ENCODE peak calls at places on chromosomes 1 and 21, in nine cellular contexts. G, L, N, Z, C, R, Y, A and W are unnamed samples. For H3K9me3 and H3K36me3, the result is how much of the 10 kb centered on the place peaks cover.

GRCh38 chr1:51784997-51785421 is 93.5 kb downstream of the NRDC start:
- DNase-seq in G (no peak), L (no peak), N (peak), Z (no peak), C (no peak), R (no peak), Y (peak), A (no peak), W (no peak)

GRCh38 chr1:228347181-228347580 is 59.5 kb downstream of the TRIM11 start:
- DNase-seq in G (peak), L (no peak), N (no peak), Z (no peak), C (no peak), R (no peak), Y (no peak), A (peak), W (peak)

GRCh38 chr1:168512864-168513595 is 30.8 kb downstream of the XCL2 start:
- DNase-seq in G (no peak), L (no peak), N (no peak), Z (no peak), C (peak), R (no peak), Y (no peak), A (no peak), W (no peak)

GRCh38 chr1:184974086-184974836 is at the start of gene NIBAN1:
- DNase-seq in G (peak), L (peak), N (peak), Z (peak), C (peak), R (peak), Y (peak), A (peak), W (no peak)

GRCh38 chr1:181091322-181092040 is 3.0 kb downstream of the IER5 start:
- DNase-seq in G (no peak), L (no peak), N (no peak), Z (no peak), C (no peak), R (no peak), Y (no peak), A (no peak), W (no peak)

GRCh38 chr1:41444246-41444645 is 40.2 kb downstream of the EDN2 start:
- DNase-seq in G (no peak), L (no peak), N (no peak), Z (no peak), C (no peak), R (no peak), Y (no peak), A (no peak), W (no peak)

GRCh38 chr1:110119843-110120242 is 7.6 kb downstream of the UBL4B start:
- DNase-seq in G (no peak), L (no peak), N (no peak), Z (no peak), C (no peak), R (no peak), Y (no peak), A (no peak), W (no peak)

GRCh38 chr1:154155282-154155681 is 409 bp upstream of the NUP210L start:
- DNase-seq in G (no peak), L (no peak), N (peak), Z (peak), C (no peak), R (peak), Y (peak), A (no peak), W (no peak)

GRCh38 chr1:30754684-30755171 is 2.8 kb downstream of the LAPTM5 start:
- DNase-seq in G (no peak), L (no peak), N (no peak), Z (peak), C (no peak), R (no peak), Y (no peak), A (no peak), W (no peak)

GRCh38 chr1:52234708-52235107 is 92.8 kb downstream of the ZFYVE9 start:
- DNase-seq in G (no peak), L (no peak), N (no peak), Z (no peak), C (no peak), R (no peak), Y (no peak), A (no peak), W (no peak)

GRCh38 chr1:6473156-6473555 is 7.2 kb upstream of the TNFRSF25 start:
- DNase-seq in G (no peak), L (no peak), N (no peak), Z (no peak), C (no peak), R (no peak), Y (no peak), A (no peak), W (no peak)

GRCh38 chr21:22791986-22792560 is 1793.9 kb downstream of the NCAM2 start:
- DNase-seq in G (no peak), L (no peak), N (peak), Z (peak), C (peak), R (peak), Y (peak), A (no peak), W (no peak)

GRCh38 chr1:57843760-57844159 is 419.9 kb upstream of the DAB1 start:
- DNase-seq in G (no peak), L (no peak), N (no peak), Z (no peak), C (no peak), R (no peak), Y (peak), A (no peak), W (no peak)

GRCh38 chr1:186236921-186237320 is 138.1 kb downstream of the TPR start:
- DNase-seq in G (no peak), L (no peak), N (peak), Z (no peak), C (no peak), R (no peak), Y (peak), A (no peak), W (no peak)

GRCh38 chr21:38918629-38919346 is 113.1 kb downstream of the ETS2 start:
- DNase-seq in G (no peak), L (no peak), N (peak), Z (peak), C (no peak), R (no peak), Y (no peak), A (no peak), W (no peak)

GRCh38 chr1:163422738-163423404 is 101.1 kb downstream of the NUF2 start:
- DNase-seq in G (peak), L (no peak), N (no peak), Z (no peak), C (no peak), R (no peak), Y (no peak), A (no peak), W (no peak)

GRCh38 chr1:2633401-2633935 is 652 bp upstream of the MMEL1 start:
- DNase-seq in G (no peak), L (peak), N (no peak), Z (no peak), C (no peak), R (no peak), Y (no peak), A (no peak), W (no peak)

GRCh38 chr21:42865361-42866160 is 13.8 kb downstream of the WDR4 start:
- DNase-seq in G (peak), L (peak), N (no peak), Z (no peak), C (no peak), R (no peak), Y (no peak), A (peak), W (no peak)

GRCh38 chr1:111148376-111148881 is 8.4 kb downstream of the CEPT1 start:
- DNase-seq in G (no peak), L (no peak), N (no peak), Z (no peak), C (no peak), R (no peak), Y (no peak), A (no peak), W (no peak)

GRCh38 chr1:10629816-10630571 is 155.2 kb downstream of the PEX14 start:
- DNase-seq in G (peak), L (peak), N (no peak), Z (no peak), C (no peak), R (no peak), Y (no peak), A (peak), W (no peak)

GRCh38 chr1:247037483-247038320 is 29.8 kb upstream of the ZNF695 start:
- DNase-seq in G (no peak), L (no peak), N (no peak), Z (no peak), C (no peak), R (no peak), Y (no peak), A (no peak), W (no peak)

GRCh38 chr1:223141021-223141420 is 2.0 kb downstream of the TLR5 start:
- DNase-seq in G (no peak), L (no peak), N (peak), Z (peak), C (no peak), R (peak), Y (peak), A (no peak), W (no peak)

GRCh38 chr1:152960452-152961044 is 9.9 kb upstream of the SPRR4 start:
- DNase-seq in G (no peak), L (no peak), N (no peak), Z (peak), C (no peak), R (no peak), Y (no peak), A (no peak), W (peak)

GRCh38 chr1:6351480-6352137 is 42.0 kb downstream of the ACOT7 start:
- DNase-seq in G (peak), L (no peak), N (no peak), Z (peak), C (no peak), R (peak), Y (no peak), A (peak), W (no peak)

GRCh38 chr21:27129215-27129614 is 162.3 kb upstream of the ADAMTS5 start:
- DNase-seq in G (no peak), L (no peak), N (no peak), Z (no peak), C (no peak), R (no peak), Y (no peak), A (no peak), W (no peak)

GRCh38 chr21:42931560-42932235 is 6.3 kb upstream of the ERVH48-1 start:
- DNase-seq in G (no peak), L (peak), N (no peak), Z (no peak), C (no peak), R (no peak), Y (no peak), A (no peak), W (peak)

GRCh38 chr1:19651141-19651737 is 7.1 kb downstream of the NBL1 start:
- DNase-seq in G (peak), L (no peak), N (peak), Z (peak), C (peak), R (peak), Y (peak), A (peak), W (peak)

GRCh38 chr1:229855999-229856650 is 210.9 kb upstream of the GALNT2 start:
- DNase-seq in G (no peak), L (no peak), N (no peak), Z (peak), C (peak), R (no peak), Y (no peak), A (no peak), W (no peak)

GRCh38 chr1:37718181-37718900 is 26.0 kb downstream of the CDCA8 start:
- DNase-seq in G (no peak), L (no peak), N (no peak), Z (no peak), C (no peak), R (no peak), Y (no peak), A (no peak), W (no peak)

GRCh38 chr21:37047079-37047478 is 25.8 kb downstream of the PIGP start:
- DNase-seq in G (no peak), L (no peak), N (peak), Z (no peak), C (no peak), R (no peak), Y (no peak), A (no peak), W (peak)

GRCh38 chr1:116986531-116987255 is 14.9 kb upstream of the CD101 start:
- DNase-seq in G (no peak), L (no peak), N (no peak), Z (no peak), C (peak), R (no peak), Y (no peak), A (no peak), W (peak)

GRCh38 chr1:69737527-69738176 is 169.9 kb downstream of the LRRC7 start:
- DNase-seq in G (no peak), L (no peak), N (peak), Z (peak), C (peak), R (peak), Y (peak), A (no peak), W (no peak)

GRCh38 chr1:52426391-52426790 is 22.0 kb downstream of the PRPF38A start:
- DNase-seq in G (no peak), L (no peak), N (peak), Z (no peak), C (no peak), R (no peak), Y (no peak), A (no peak), W (no peak)

GRCh38 chr1:47389735-47390134 is 26.4 kb upstream of the FOXE3 start:
- DNase-seq in G (no peak), L (no peak), N (no peak), Z (no peak), C (no peak), R (no peak), Y (no peak), A (no peak), W (no peak)

GRCh38 chr21:32538147-32538792 is 47.1 kb downstream of the TCP10L start:
- DNase-seq in G (no peak), L (no peak), N (no peak), Z (no peak), C (no peak), R (no peak), Y (no peak), A (no peak), W (no peak)

GRCh38 chr1:187074445-187075045 is 245.8 kb downstream of the PLA2G4A start:
- DNase-seq in G (no peak), L (no peak), N (no peak), Z (no peak), C (no peak), R (no peak), Y (no peak), A (no peak), W (no peak)

GRCh38 chr1:96722161-96722908 is 751 bp downstream of the PTBP2 start:
- DNase-seq in G (peak), L (peak), N (peak), Z (peak), C (peak), R (peak), Y (peak), A (peak), W (peak)

GRCh38 chr1:231855395-231855794 is 228.8 kb downstream of the DISC1 start:
- DNase-seq in G (no peak), L (no peak), N (no peak), Z (no peak), C (no peak), R (no peak), Y (no peak), A (no peak), W (no peak)
- H3K9me3 ChIP-seq in G (under half), L (under half), N (under half), Z (under half), C (under half), R (under half), Y (under half), A (under half), W (under half)

GRCh38 chr1:220371324-220371723 is 99.1 kb upstream of the RAB3GAP2 start:
- DNase-seq in G (no peak), L (no peak), N (peak), Z (no peak), C (no peak), R (no peak), Y (no peak), A (no peak), W (peak)
- TF ChIP-seq CTCF in G (no peak), L (no peak), N (no peak), Z (no peak), C (peak), R (no peak), Y (no peak), A (no peak), W (peak)

DNA sequence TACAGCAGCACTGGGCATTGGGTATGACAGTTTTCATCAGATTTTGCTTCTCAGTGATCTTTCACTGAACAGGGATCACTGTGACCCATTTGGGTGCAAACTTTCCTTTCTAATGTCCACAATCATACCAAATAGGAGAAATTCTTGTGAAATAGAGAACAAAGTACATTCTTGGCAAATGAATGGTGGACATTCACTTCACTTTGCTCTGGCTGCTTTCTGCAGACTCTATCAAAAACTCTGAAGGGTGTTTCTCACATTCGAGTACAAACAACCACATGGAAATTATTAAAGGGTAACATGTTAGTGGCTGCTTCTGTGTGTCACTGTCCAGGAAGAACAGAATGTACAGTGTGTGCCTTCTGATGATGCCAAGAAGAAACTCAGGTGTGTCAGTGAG is 61.9 kb upstream of the ADAM30 start:
- DNase-seq in G (no peak), L (no peak), N (no peak), Z (no peak), C (no peak), R (no peak), Y (no peak), A (no peak), W (no peak)
- H3K36me3 ChIP-seq in G (half or more), L (half or more), N (under half), Z (under half), C (under half), R (under half), Y (under half), A (under half), W (under half)

DNA sequence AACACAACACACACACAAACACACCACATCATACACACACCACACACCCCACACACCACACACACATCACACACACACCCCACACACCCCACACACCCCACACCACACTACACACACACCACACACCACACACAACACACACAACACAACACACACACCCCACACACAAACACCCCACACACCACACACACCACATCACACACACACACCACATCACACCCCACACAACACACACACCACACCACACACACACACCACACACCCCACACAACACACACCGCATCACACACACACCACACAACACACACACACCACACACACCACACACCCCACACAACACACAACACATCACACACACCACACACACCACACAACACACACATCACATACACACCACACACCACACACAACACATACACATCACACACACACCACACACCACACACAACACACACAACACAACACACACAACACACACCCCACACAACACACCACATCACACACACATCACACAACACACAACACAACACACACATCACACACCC is 2.5 kb downstream of the LYPD8 start:
- DNase-seq in G (no peak), L (no peak), N (no peak), Z (no peak), C (no peak), R (no peak), Y (no peak), A (no peak), W (no peak)
- H3K9me3 ChIP-seq in G (under half), L (under half), N (under half), Z (under half), C (under half), R (under half), Y (under half), A (under half), W (under half)

DNA sequence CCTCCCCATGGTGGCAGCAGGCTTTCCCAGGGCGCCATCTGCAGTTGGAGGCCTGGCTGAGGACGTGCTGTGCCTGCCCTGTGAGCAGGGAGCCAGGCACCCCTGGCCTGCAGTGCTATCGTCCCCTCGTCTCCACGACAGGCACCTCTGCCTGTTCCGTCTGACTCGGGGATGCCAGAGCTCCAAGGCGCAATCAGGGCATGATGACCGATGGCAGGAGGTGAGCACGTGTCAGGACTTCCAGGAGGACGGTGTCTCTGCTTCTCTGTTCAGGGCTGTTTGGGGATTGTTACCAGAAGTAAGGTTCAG is 125.2 kb downstream of the PCBP3 start:
- DNase-seq in G (no peak), L (no peak), N (no peak), Z (no peak), C (no peak), R (no peak), Y (no peak), A (no peak), W (peak)
- TF ChIP-seq CTCF in G (no peak), L (no peak), N (no peak), Z (no peak), C (no peak), R (no peak), Y (peak), A (no peak), W (no peak)

DNA sequence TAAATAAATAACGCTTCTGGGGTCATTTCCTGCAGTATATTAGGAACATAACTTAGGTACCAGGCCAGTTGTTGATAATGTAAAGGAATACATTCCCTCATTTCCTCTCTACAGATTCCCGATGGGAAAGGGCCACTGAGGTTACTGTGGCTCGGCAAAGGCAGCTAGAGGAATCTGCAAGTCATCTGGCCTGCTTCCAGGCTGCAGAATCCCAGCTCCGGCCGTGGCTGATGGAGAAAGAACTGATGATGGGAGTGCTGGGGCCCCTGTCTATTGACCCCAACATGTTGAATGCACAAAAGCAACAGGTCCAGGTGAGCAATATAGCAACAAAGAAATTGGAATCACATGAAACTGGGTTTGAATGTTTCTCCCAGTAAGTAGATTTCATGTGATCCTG is 109.6 kb upstream of the BMP8A start:
- DNase-seq in G (no peak), L (no peak), N (no peak), Z (no peak), C (no peak), R (no peak), Y (peak), A (peak), W (no peak)
- H3K36me3 ChIP-seq in G (half or more), L (half or more), N (under half), Z (under half), C (half or more), R (under half), Y (half or more), A (half or more), W (under half)